ENCODE peak calls at places on chromosomes 7 and 10, in six cellular contexts. A is AG04450, Q is DMS 273 treated with DMSO at 0.1 percent for 48 hours, T is skeletal muscle cell, N is lung microvascular endothelial cell, B is NCI-H524. F is an unnamed sample.

GRCh38 chr10:78905015-78905939 is 163.5 kb upstream of the ZMIZ1 start:
- DNase-seq in A (no peak), Q (no peak), T (no peak), N (no peak), B (no peak), F (no peak)

GRCh38 chr7:127486654-127487053 is 94.1 kb upstream of the ZNF800 start:
- DNase-seq in A (no peak), Q (no peak), T (no peak), N (peak), B (no peak), F (no peak)

GRCh38 chr7:131336956-131337355 is 9.3 kb downstream of the MKLN1 start:
- DNase-seq in A (no peak), Q (no peak), T (no peak), N (peak), B (no peak), F (no peak)

GRCh38 chr7:156473476-156474240 is 166.9 kb upstream of the RNF32 start:
- DNase-seq in A (no peak), Q (no peak), T (no peak), N (peak), B (no peak), F (no peak)

GRCh38 chr10:124708922-124709520 is 35.2 kb downstream of the FAM53B start:
- DNase-seq in A (no peak), Q (no peak), T (no peak), N (peak), B (no peak), F (no peak)

GRCh38 chr10:1595726-1596125 is 141.6 kb downstream of the ADARB2 start:
- DNase-seq in A (no peak), Q (no peak), T (no peak), N (no peak), B (no peak), F (no peak)

GRCh38 chr7:37284805-37285211 is 163.9 kb downstream of the ELMO1 start:
- DNase-seq in A (no peak), Q (peak), T (no peak), N (peak), B (peak), F (no peak)

GRCh38 chr10:129033790-129034272 is 433.2 kb upstream of the MGMT start:
- DNase-seq in A (no peak), Q (no peak), T (no peak), N (no peak), B (peak), F (no peak)

GRCh38 chr10:71161429-71161828 is 50.9 kb upstream of the UNC5B start:
- DNase-seq in A (no peak), Q (no peak), T (no peak), N (peak), B (no peak), F (no peak)

GRCh38 chr7:103140061-103140460 is 8.8 kb downstream of the NAPEPLD start:
- DNase-seq in A (no peak), Q (no peak), T (no peak), N (no peak), B (no peak), F (no peak)

GRCh38 chr7:141700291-141700847 is 1.6 kb downstream of the DENND11 start:
- DNase-seq in A (no peak), Q (no peak), T (no peak), N (no peak), B (no peak), F (no peak)

GRCh38 chr10:83357004-83357403 is 782.3 kb upstream of the GHITM start:
- DNase-seq in A (no peak), Q (no peak), T (no peak), N (no peak), B (no peak), F (no peak)